ENCODE peak calls at places on chromosome 2, in five cellular contexts. S, I, G, A and W are unnamed samples.

GRCh38 chr2:141348481-141348880 is 782.3 kb downstream of the LRP1B start:
- DNase-seq in S (no peak), I (no peak), G (peak), A (no peak), W (peak)

GRCh38 chr2:239825705-239825979 is 199.5 kb downstream of the NDUFA10 start:
- DNase-seq in S (no peak), I (no peak), G (no peak), A (no peak), W (no peak)

GRCh38 chr2:238060096-238060541 is 682 bp upstream of the SCLY start:
- DNase-seq in S (no peak), I (no peak), G (no peak), A (no peak), W (peak)

GRCh38 chr2:239178484-239178883 is 222.3 kb downstream of the HDAC4 start:
- DNase-seq in S (no peak), I (no peak), G (no peak), A (no peak), W (no peak)

GRCh38 chr2:232386740-232387450 is 8.3 kb downstream of the ALPP start:
- DNase-seq in S (no peak), I (no peak), G (peak), A (no peak), W (no peak)

GRCh38 chr2:12110074-12110473 is 363.6 kb downstream of the LPIN1 start:
- DNase-seq in S (no peak), I (no peak), G (no peak), A (no peak), W (peak)

GRCh38 chr2:50344509-50345106 is 687.3 kb downstream of the NRXN1 start:
- DNase-seq in S (no peak), I (no peak), G (no peak), A (no peak), W (no peak)

GRCh38 chr2:96734899-96735585 is 4.8 kb downstream of the LMAN2L start:
- DNase-seq in S (no peak), I (no peak), G (no peak), A (no peak), W (no peak)

GRCh38 chr2:119260636-119261497 is 37.2 kb downstream of the STEAP3 start:
- DNase-seq in S (no peak), I (no peak), G (peak), A (no peak), W (peak)

GRCh38 chr2:105180491-105180972 is 61.0 kb upstream of the GPR45 start:
- DNase-seq in S (no peak), I (no peak), G (no peak), A (no peak), W (no peak)

GRCh38 chr2:134468776-134469175 is 214.9 kb downstream of the MGAT5 start:
- DNase-seq in S (no peak), I (no peak), G (no peak), A (no peak), W (no peak)

GRCh38 chr2:12861344-12861942 is 144.7 kb downstream of the TRIB2 start:
- DNase-seq in S (no peak), I (no peak), G (peak), A (no peak), W (peak)

GRCh38 chr2:69453475-69454129 is 16.4 kb upstream of the NFU1 start:
- DNase-seq in S (no peak), I (no peak), G (no peak), A (no peak), W (no peak)

GRCh38 chr2:216770050-216770449 is 74.7 kb upstream of the IGFBP5 start:
- DNase-seq in S (no peak), I (no peak), G (no peak), A (no peak), W (no peak)

GRCh38 chr2:127425540-127426490 is 7.6 kb downstream of the PROC start:
- DNase-seq in S (no peak), I (no peak), G (no peak), A (no peak), W (no peak)

GRCh38 chr2:238497610-238498005 is 70.9 kb downstream of the ASB1 start:
- DNase-seq in S (no peak), I (no peak), G (no peak), A (no peak), W (no peak)

GRCh38 chr2:100060875-100061274 is 81.5 kb downstream of the AFF3 start:
- DNase-seq in S (no peak), I (no peak), G (no peak), A (no peak), W (no peak)

GRCh38 chr2:199922856-199923255 is 11.8 kb downstream of the C2orf69 start:
- DNase-seq in S (no peak), I (no peak), G (no peak), A (no peak), W (no peak)

GRCh38 chr2:181380581-181380980 is 76.6 kb upstream of the ITGA4 start:
- DNase-seq in S (no peak), I (no peak), G (no peak), A (no peak), W (peak)

GRCh38 chr2:191908874-191909273 is 62.0 kb upstream of the CAVIN2 start:
- DNase-seq in S (no peak), I (no peak), G (no peak), A (no peak), W (no peak)

GRCh38 chr2:201704536-201704935 is 6.1 kb upstream of the MPP4 start:
- DNase-seq in S (no peak), I (no peak), G (peak), A (no peak), W (no peak)

DNA sequence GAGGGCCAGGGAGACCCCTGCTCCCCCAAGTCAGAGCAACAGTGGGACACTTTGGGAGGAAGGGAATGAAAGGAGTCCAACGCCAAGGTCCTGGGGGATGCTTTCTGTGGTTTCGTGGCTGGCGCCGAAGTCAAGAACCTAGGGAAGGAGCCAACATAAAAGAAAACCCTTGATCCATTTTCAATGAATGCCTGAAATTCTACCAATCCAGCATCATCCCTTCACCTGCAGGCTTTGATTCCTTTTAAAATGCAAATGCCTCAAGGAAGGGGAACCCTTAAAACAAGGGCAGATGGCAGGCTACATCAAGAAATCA is 123.4 kb upstream of the SLC1A4 start:
- DNase-seq in S (no peak), I (peak), G (no peak), A (no peak), W (no peak)
- H3K4me3 ChIP-seq in S (no peak), I (no peak), G (peak), A (peak), W (peak)

DNA sequence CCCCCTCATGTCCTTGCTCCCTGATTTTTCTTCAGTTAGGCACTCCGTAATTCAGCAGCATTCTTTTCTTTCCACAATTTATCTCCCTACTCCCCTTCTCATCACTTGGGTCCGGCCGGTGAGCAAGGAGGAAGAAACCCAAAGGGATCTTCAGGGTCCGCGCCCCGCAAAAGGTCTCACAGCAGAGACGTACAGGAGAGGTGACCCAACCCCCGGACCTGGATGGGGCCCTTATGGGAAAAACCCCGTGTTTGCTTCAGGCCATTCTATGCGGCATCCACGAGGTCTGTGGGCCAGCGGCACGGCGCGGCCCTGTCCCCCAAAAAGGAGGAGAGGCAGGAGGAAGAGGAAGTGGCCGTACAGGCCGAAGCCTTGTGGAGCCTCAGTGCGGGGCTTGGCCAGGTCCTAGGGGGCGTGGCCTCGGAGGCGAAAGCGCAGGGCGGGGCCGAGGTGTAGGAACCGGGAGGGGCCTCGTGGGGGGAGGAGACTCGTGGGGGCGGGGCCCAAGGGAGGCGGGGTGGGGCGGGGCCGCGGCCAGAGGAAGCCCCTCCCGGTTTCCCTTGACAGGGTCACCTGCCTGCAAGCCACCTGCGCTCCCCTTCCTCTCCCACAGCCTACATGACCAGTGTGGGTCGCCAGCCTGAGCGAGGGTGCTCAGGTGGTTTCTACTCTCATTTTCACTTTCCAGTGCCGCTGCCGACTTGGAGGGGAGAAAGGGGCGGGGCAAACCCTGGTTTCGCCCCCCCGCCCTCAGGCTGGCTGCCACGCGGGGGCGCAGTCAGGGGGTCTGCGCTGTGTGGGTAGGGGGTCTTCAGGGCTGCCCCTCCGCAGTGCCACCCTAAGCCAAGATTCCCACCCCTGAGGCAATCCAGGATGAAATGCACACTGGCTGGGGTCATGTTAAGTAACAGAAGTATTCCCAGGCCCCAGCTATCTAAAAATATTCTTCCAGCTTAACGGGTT is 156.4 kb upstream of the XPO1 start:
- DNase-seq in S (peak), I (peak), G (peak), A (peak), W (peak)
- H3K4me3 ChIP-seq in S (peak), I (peak), G (peak), A (peak), W (peak)

DNA sequence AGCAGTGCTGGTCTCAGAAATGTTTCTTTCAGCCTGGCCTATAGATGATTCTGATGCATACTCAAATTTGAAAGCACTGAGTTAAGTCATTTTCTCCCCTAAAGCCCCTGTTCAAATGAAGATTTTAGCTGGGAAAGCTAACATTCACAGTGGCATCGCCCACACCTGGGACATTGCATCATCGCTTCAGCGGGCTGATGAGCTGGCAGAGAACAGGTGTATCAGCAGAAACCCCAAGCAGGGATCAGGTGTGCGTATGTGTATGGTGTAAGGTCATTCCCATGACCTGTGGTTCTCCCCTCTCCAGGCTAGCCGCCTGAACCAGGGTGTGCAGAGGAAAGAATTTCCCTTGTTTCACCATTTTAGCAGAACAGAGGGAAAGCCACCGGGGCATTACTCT is 56.3 kb downstream of the EPAS1 start:
- DNase-seq in S (no peak), I (no peak), G (no peak), A (no peak), W (no peak)
- H3K4me3 ChIP-seq in S (no peak), I (no peak), G (no peak), A (no peak), W (no peak)

GRCh38 chr2:30238143-30238800 is 6.9 kb downstream of the LBH start:
- DNase-seq in S (no peak), I (no peak), G (no peak), A (no peak), W (peak)
- H3K4me3 ChIP-seq in S (no peak), I (no peak), G (no peak), A (peak), W (peak)

DNA sequence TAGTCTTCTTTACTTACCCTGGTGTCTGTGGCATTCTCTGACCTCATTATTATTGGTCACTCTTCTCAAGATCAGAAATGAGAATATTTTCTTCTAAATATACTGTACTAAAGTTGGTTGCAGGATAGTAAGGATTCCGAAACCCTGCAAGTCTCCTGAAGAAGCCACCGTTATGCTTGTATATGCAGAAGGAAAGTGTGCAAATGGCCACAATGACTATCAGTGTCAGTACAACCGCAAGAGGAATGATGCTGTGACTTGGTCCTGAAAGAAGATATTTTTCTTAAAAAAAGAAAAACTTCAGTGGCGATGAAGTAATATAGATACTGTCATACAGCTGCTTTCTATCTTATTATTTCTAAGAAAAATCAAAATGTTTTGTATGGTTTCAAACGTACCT is 120.7 kb downstream of the PLA2R1 start:
- DNase-seq in S (no peak), I (no peak), G (no peak), A (no peak), W (no peak)
- H3K4me3 ChIP-seq in S (no peak), I (no peak), G (no peak), A (no peak), W (no peak)

DNA sequence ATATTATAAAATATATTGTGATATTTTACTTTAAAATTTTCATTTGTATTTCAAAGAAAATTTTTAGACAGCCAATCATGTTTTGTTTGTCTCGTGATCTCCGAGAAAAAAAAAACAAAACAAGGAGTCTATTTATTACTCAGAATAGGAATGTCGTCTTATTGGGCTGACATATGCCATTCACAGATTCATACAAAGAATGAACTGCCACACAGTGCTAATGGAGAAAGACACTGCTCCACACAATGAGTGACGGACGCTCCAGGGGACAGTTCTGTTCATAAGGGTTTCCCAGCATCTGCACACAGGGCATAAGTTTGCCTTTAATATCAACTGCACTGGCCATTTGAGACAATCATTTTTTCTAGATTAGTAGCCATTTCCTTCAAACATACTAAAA is 3.5 kb downstream of the SERTAD2 start:
- DNase-seq in S (no peak), I (no peak), G (no peak), A (no peak), W (no peak)
- H3K4me3 ChIP-seq in S (no peak), I (no peak), G (peak), A (no peak), W (no peak)

GRCh38 chr2:150803689-150804398 is 316.4 kb upstream of the RND3 start:
- DNase-seq in S (no peak), I (no peak), G (no peak), A (no peak), W (no peak)
- H3K4me3 ChIP-seq in S (no peak), I (no peak), G (no peak), A (no peak), W (no peak)

GRCh38 chr2:6777626-6778025 is 88.1 kb downstream of the CMPK2 start:
- DNase-seq in S (no peak), I (no peak), G (no peak), A (no peak), W (no peak)

GRCh38 chr2:6773694-6774044 is 92.0 kb downstream of the CMPK2 start:
- DNase-seq in S (no peak), I (no peak), G (no peak), A (no peak), W (no peak)

GRCh38 chr2:6773007-6773693 is 92.6 kb downstream of the CMPK2 start:
- DNase-seq in S (peak), I (peak), G (peak), A (peak), W (peak)

GRCh38 chr2:6772366-6772710 is 93.4 kb downstream of the CMPK2 start:
- DNase-seq in S (no peak), I (peak), G (no peak), A (no peak), W (no peak)

GRCh38 chr2:6776125-6776524 is 89.6 kb downstream of the CMPK2 start:
- DNase-seq in S (no peak), I (no peak), G (no peak), A (no peak), W (no peak)
- H3K4me3 ChIP-seq in S (no peak), I (no peak), G (no peak), A (no peak), W (no peak)

GRCh38 chr2:107132746-107133145 is 246.8 kb upstream of the ST6GAL2 start:
- DNase-seq in S (no peak), I (no peak), G (no peak), A (no peak), W (no peak)
- H3K4me3 ChIP-seq in S (no peak), I (no peak), G (no peak), A (no peak), W (no peak)

GRCh38 chr2:74199871-74200305 is 1.5 kb downstream of the MTHFD2 start:
- DNase-seq in S (no peak), I (no peak), G (peak), A (no peak), W (peak)
- H3K4me3 ChIP-seq in S (peak), I (peak), G (peak), A (peak), W (peak)